ENCODE peak calls at places on chromosomes 3 and 15, in five cellular contexts. W is heart left ventricle, H is right cardiac atrium, P is DND-41, V is spleen. G is an unnamed sample.

GRCh38 chr15:63831041-63831440 is 2.7 kb downstream of the HERC1 start:
- DNase-seq in H (no peak), W (no peak), V (no peak), P (no peak), G (no peak)

GRCh38 chr3:148606979-148607378 is 90.7 kb upstream of the AGTR1 start:
- DNase-seq in P (no peak), H (peak; percentile 44), V (no peak), W (no peak), G (no peak)

GRCh38 chr3:33505027-33505426 is 64.8 kb upstream of the UBP1 start:
- DNase-seq in V (no peak), H (no peak), P (no peak), W (no peak), G (no peak)

GRCh38 chr3:64306745-64307144 is 81.5 kb upstream of the PRICKLE2 start:
- DNase-seq in H (peak; percentile 29), P (no peak), W (no peak), V (no peak), G (no peak)

GRCh38 chr3:31105438-31106077 is 211.1 kb upstream of the GADL1 start:
- DNase-seq in V (no peak), P (peak; percentile 30), H (no peak), W (no peak), G (no peak)

GRCh38 chr3:112086857-112087524 is 802 bp downstream of the C3orf52 start:
- DNase-seq in H (no peak), P (no peak), W (no peak), V (no peak), G (no peak)

GRCh38 chr3:181533811-181534210 is 177.9 kb upstream of the SOX2 start:
- DNase-seq in W (no peak), P (no peak), H (no peak), V (no peak), G (no peak)

GRCh38 chr3:172184106-172184822 is 144.9 kb downstream of the FNDC3B start:
- DNase-seq in H (no peak), V (no peak), W (no peak), P (no peak), G (no peak)

GRCh38 chr3:180011927-180012326 is 24.8 kb downstream of the PEX5L start:
- DNase-seq in W (no peak), P (no peak), V (no peak), H (no peak), G (no peak)

GRCh38 chr15:59950603-59951388 is 53.3 kb upstream of the FOXB1 start:
- DNase-seq in W (no peak), H (no peak), V (no peak), P (no peak), G (no peak)

GRCh38 chr15:20340331-20340811 is 201.2 kb downstream of the GOLGA6L6 start:
- DNase-seq in W (peak; percentile 60), P (peak; percentile 27), H (peak; percentile 89), V (peak; percentile 88), G (peak; percentile 49)

GRCh38 chr15:80643296-80643965 is 51.7 kb upstream of the ABHD17C start:
- DNase-seq in P (no peak), V (no peak), W (no peak), H (no peak), G (no peak)

GRCh38 chr15:91135201-91136130 is 35.4 kb downstream of the SV2B start:
- DNase-seq in V (no peak), H (no peak), W (no peak), P (no peak), G (no peak)

GRCh38 chr3:139771331-139771730 is 93.6 kb upstream of the NMNAT3 start:
- DNase-seq in H (no peak), W (no peak), P (no peak), V (no peak), G (no peak)

GRCh38 chr3:152834354-152835310 is at the start of gene P2RY1:
- DNase-seq in P (no peak), W (peak; percentile 68), V (peak; percentile 87), H (peak; percentile 88), G (peak; percentile 49)

GRCh38 chr15:33008284-33009011 is 186.1 kb downstream of the FMN1 start:
- DNase-seq in V (no peak), W (no peak), P (no peak), H (no peak), G (no peak)

GRCh38 chr15:40353697-40354096 is 2.9 kb downstream of the PHGR1 start:
- DNase-seq in V (peak; percentile 48), W (no peak), P (no peak), H (no peak), G (no peak)

GRCh38 chr15:40379374-40379773 is 3.1 kb upstream of the KNSTRN start:
- DNase-seq in H (no peak), V (no peak), W (no peak), P (no peak), G (no peak)

GRCh38 chr3:71438904-71439303 is 144.6 kb downstream of the FOXP1 start:
- DNase-seq in P (no peak), H (no peak), W (no peak), V (no peak), G (no peak)

GRCh38 chr15:92005154-92005553 is 151.6 kb downstream of the SLCO3A1 start:
- DNase-seq in W (no peak), H (no peak), V (no peak), P (no peak), G (peak; percentile 55)

GRCh38 chr3:29281265-29282228 is 676 bp downstream of the RBMS3 start:
- DNase-seq in W (peak; percentile 37), V (no peak), P (peak; percentile 6), H (peak; percentile 51), G (peak; percentile 52)

GRCh38 chr15:55552926-55553325 is 35.2 kb downstream of the PYGO1 start:
- DNase-seq in V (no peak), W (peak; percentile 63), P (no peak), H (peak; percentile 67), G (peak; percentile 86)

GRCh38 chr3:108489776-108490175 is 20.6 kb downstream of the MYH15 start:
- DNase-seq in P (peak; percentile 46), H (no peak), W (no peak), V (no peak), G (peak; percentile 48)

GRCh38 chr3:142151240-142151639 is 1.9 kb upstream of the TFDP2 start:
- DNase-seq in P (no peak), H (no peak), V (no peak), W (no peak), G (no peak)

GRCh38 chr3:24853685-24854341 is 359.2 kb upstream of the THRB start:
- DNase-seq in W (no peak), P (no peak), V (no peak), H (no peak), G (no peak)

GRCh38 chr3:58204713-58205112 is 6.1 kb downstream of the DNASE1L3 start:
- DNase-seq in W (no peak), H (no peak), P (no peak), V (no peak), G (no peak)

GRCh38 chr3:112653881-112654300 is 12.9 kb upstream of the CCDC80 start:
- DNase-seq in H (peak; percentile 78), W (peak; percentile 75), V (no peak), P (no peak), G (no peak)

GRCh38 chr3:185631108-185631507 is 45.0 kb downstream of the SENP2 start:
- DNase-seq in H (no peak), W (no peak), V (no peak), P (no peak), G (no peak)

GRCh38 chr3:154971771-154972326 is 108.3 kb upstream of the MME start:
- DNase-seq in H (no peak), V (no peak), P (no peak), W (no peak), G (no peak)

GRCh38 chr15:44537728-44538240 is 837 bp downstream of the EIF3J start:
- DNase-seq in H (no peak), V (no peak), W (no peak), P (no peak), G (no peak)

GRCh38 chr15:45522931-45523331 is 376 bp upstream of the SLC30A4 start:
- DNase-seq in H (no peak), V (no peak), P (no peak), W (no peak), G (no peak)

GRCh38 chr15:99734575-99734974 is 1.3 kb upstream of the LYSMD4 start:
- DNase-seq in W (no peak), V (no peak), H (no peak), P (no peak), G (no peak)

GRCh38 chr3:104951426-104951825 is 415.3 kb upstream of the ALCAM start:
- DNase-seq in P (no peak), H (no peak), V (no peak), W (no peak), G (no peak)

GRCh38 chr3:31423522-31423921 is 109.2 kb upstream of the STT3B start:
- DNase-seq in H (no peak), P (no peak), W (no peak), V (no peak), G (no peak)

GRCh38 chr15:58038426-58039106 is 26.9 kb downstream of the ALDH1A2 start:
- DNase-seq in W (no peak), H (no peak), V (no peak), P (no peak), G (no peak)

GRCh38 chr3:143424874-143425273 is 305.3 kb downstream of the CHST2 start:
- DNase-seq in H (no peak), P (no peak), V (no peak), W (no peak), G (no peak)

DNA sequence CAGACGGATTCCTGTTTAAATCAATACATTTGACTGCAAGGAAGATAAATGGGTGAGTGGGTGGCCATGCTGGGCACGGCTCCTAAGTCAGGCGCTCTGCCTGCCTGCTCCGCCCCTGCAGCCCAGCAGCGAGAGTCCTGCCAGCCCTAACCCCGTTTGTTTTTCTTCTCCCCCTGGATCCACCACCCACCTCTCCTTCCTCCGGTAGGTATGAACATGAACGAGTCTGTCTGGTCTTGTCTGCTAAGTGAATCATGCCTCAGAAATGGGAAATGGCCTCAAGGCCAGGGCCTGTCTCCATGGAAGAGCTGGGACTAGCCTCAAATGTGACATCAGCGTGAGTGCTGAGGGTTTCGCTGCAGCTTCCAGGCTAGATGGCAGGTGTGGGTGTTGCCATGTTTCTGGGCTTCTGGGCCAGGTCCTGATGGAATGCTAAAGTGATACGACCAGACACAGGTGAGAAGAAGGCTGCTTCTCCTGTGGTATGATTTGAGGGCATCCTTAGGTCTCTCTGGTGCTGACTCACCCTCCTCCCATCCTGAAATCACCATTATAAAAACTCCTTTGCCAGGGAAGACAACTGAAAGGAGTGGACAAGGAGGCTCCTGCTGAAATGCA is 5.6 kb upstream of the FEM1B start:
- DNase-seq in H (peak; percentile 53), P (no peak), W (no peak), V (no peak), G (peak; percentile 24)
- H3K4me1 ChIP-seq in H (peaks cover 10% of the 10 kb centered on the region), P (peaks cover 10% of the 10 kb centered on the region), W (peaks cover 34% of the 10 kb centered on the region), V (peaks cover 11% of the 10 kb centered on the region), G (peaks cover 17% of the 10 kb centered on the region)

GRCh38 chr15:52137432-52138357 is 25.1 kb upstream of the BCL2L10 start:
- DNase-seq in P (no peak), H (no peak), W (no peak), V (no peak), G (no peak)
- H3K4me1 ChIP-seq in P (no peaks in the 10 kb centered on the region), H (no peaks in the 10 kb centered on the region), W (peaks cover 4% of the 10 kb centered on the region), V (peaks cover 42% of the 10 kb centered on the region), G (peaks cover 4% of the 10 kb centered on the region)

GRCh38 chr3:75506603-75507002 is 157.5 kb upstream of the FRG2C start:
- DNase-seq in P (no peak), V (no peak), W (no peak), H (no peak), G (no peak)
- H3K4me1 ChIP-seq in P (no peaks in the 10 kb centered on the region), V (no peaks in the 10 kb centered on the region), W (peaks cover 10% of the 10 kb centered on the region), H (peaks cover 2% of the 10 kb centered on the region), G (no peaks in the 10 kb centered on the region)

GRCh38 chr3:69384379-69384778 is 1.5 kb downstream of the FRMD4B start:
- DNase-seq in V (no peak), W (no peak), H (no peak), P (no peak), G (no peak)
- H3K4me1 ChIP-seq in V (peaks cover 52% of the 10 kb centered on the region), W (peaks cover 22% of the 10 kb centered on the region), H (no peaks in the 10 kb centered on the region), P (peaks cover 62% of the 10 kb centered on the region), G (peaks cover 4% of the 10 kb centered on the region)

GRCh38 chr3:190309414-190309813 is 12.8 kb downstream of the CLDN1 start:
- DNase-seq in P (no peak), W (no peak), V (no peak), H (no peak), G (no peak)
- H3K4me1 ChIP-seq in P (no peaks in the 10 kb centered on the region), W (no peaks in the 10 kb centered on the region), V (no peaks in the 10 kb centered on the region), H (no peaks in the 10 kb centered on the region), G (no peaks in the 10 kb centered on the region)